ENCODE peak calls at places on chromosomes 2 and 18, in eight cellular contexts. C is GM20000; Z is left ventricle myocardium inferior; B is PC-3; R is CD8-positive, alpha-beta T cell; S is Calu3; D is uterus; H is AG04450. F is an unnamed sample.

GRCh38 chr18:26792661-26793060 is 72.8 kb downstream of the AQP4 start:
- DNase-seq in H (no peak), C (no peak), D (no peak), S (no peak), R (no peak), B (peak), Z (no peak), F (no peak)

GRCh38 chr2:165863816-165864221 is 69.8 kb upstream of the GALNT3 start:
- DNase-seq in S (no peak), H (no peak), R (no peak), B (no peak), D (no peak), C (peak), Z (no peak), F (no peak)

GRCh38 chr2:159202568-159203071 is 83.9 kb downstream of the WDSUB1 start:
- DNase-seq in S (no peak), D (peak), C (no peak), B (peak), Z (peak), R (no peak), H (peak), F (peak)

GRCh38 chr2:159185401-159186130 is 100.9 kb downstream of the WDSUB1 start:
- DNase-seq in R (no peak), B (peak), Z (no peak), D (no peak), C (peak), H (no peak), S (peak), F (no peak)

GRCh38 chr18:38851526-38851925 is 1285.9 kb upstream of the CELF4 start:
- DNase-seq in S (no peak), R (no peak), D (no peak), C (no peak), B (no peak), Z (no peak), H (no peak), F (no peak)

GRCh38 chr2:175167076-175167791 is 769 bp downstream of the ATF2 start:
- DNase-seq in H (no peak), Z (peak), C (peak), R (no peak), B (no peak), S (peak), D (peak), F (no peak)

GRCh38 chr2:66539452-66539851 is 104.5 kb downstream of the MEIS1 start:
- DNase-seq in R (no peak), S (no peak), Z (no peak), B (peak), D (no peak), H (peak), C (no peak), F (no peak)

GRCh38 chr2:189305291-189305943 is 125.9 kb upstream of the COL5A2 start:
- DNase-seq in R (no peak), D (no peak), Z (no peak), S (no peak), C (no peak), H (no peak), B (peak), F (no peak)

GRCh38 chr2:120985174-120985996 is 249.7 kb downstream of the GLI2 start:
- DNase-seq in C (no peak), D (no peak), Z (no peak), S (no peak), H (no peak), B (no peak), R (no peak), F (no peak)

GRCh38 chr2:214651451-214651850 is 158.0 kb downstream of the BARD1 start:
- DNase-seq in S (no peak), H (no peak), R (no peak), D (no peak), C (no peak), B (peak), Z (no peak), F (no peak)

GRCh38 chr18:3923750-3924149 is 473.8 kb downstream of the TGIF1 start:
- DNase-seq in S (no peak), Z (no peak), D (no peak), C (no peak), B (no peak), H (peak), R (no peak), F (no peak)

GRCh38 chr2:191878576-191879298 is 31.8 kb upstream of the CAVIN2 start:
- DNase-seq in B (peak), S (no peak), R (no peak), H (peak), Z (no peak), D (no peak), C (no peak), F (no peak)

GRCh38 chr2:177633111-177633510 is 240.5 kb downstream of the AGPS start:
- DNase-seq in C (no peak), D (no peak), S (no peak), R (no peak), B (no peak), H (no peak), Z (no peak), F (no peak)

GRCh38 chr18:76252880-76253279 is 242.2 kb downstream of the ZNF516 start:
- DNase-seq in H (no peak), Z (no peak), D (no peak), R (no peak), S (no peak), C (no peak), B (no peak), F (no peak)
- TF ChIP-seq CTCF in H (peak), Z (peak), D (no peak), R (no peak), S (no peak), C (peak), B (peak), F (no peak)

GRCh38 chr2:197871780-197872456 is 67.5 kb downstream of the PLCL1 start:
- DNase-seq in R (no peak), Z (no peak), B (no peak), D (no peak), H (no peak), S (no peak), C (no peak), F (no peak)

GRCh38 chr2:197870137-197870536 is 65.7 kb downstream of the PLCL1 start:
- DNase-seq in Z (no peak), D (no peak), H (no peak), S (no peak), C (no peak), R (no peak), B (no peak), F (no peak)

GRCh38 chr2:197875736-197876135 is 71.3 kb downstream of the PLCL1 start:
- DNase-seq in R (no peak), C (no peak), S (no peak), Z (no peak), H (no peak), D (no peak), B (no peak), F (no peak)

GRCh38 chr2:197876524-197876923 is 72.1 kb downstream of the PLCL1 start:
- DNase-seq in D (no peak), H (no peak), B (no peak), C (no peak), R (no peak), S (no peak), Z (no peak), F (no peak)

GRCh38 chr2:197873293-197873701 is 68.9 kb downstream of the PLCL1 start:
- DNase-seq in R (no peak), S (no peak), D (no peak), B (peak), C (no peak), Z (no peak), H (peak), F (no peak)
- TF ChIP-seq CTCF in R (no peak), S (no peak), D (no peak), B (no peak), C (no peak), Z (peak), H (peak), F (no peak)

GRCh38 chr18:70172225-70172624 is 33.3 kb downstream of the RTTN start:
- DNase-seq in Z (no peak), H (no peak), C (no peak), D (no peak), B (peak), S (no peak), R (no peak), F (no peak)
- TF ChIP-seq CTCF in Z (peak), H (peak), C (no peak), D (no peak), B (peak), S (peak), R (no peak), F (no peak)

GRCh38 chr18:54647176-54647575 is 56.1 kb downstream of the DYNAP start:
- DNase-seq in S (peak), D (no peak), R (no peak), Z (no peak), B (peak), H (no peak), C (peak), F (no peak)
- TF ChIP-seq CTCF in S (peak), D (no peak), R (no peak), Z (no peak), B (peak), H (peak), C (no peak), F (no peak)

GRCh38 chr2:26471766-26472706 is 5.9 kb downstream of the OTOF start:
- DNase-seq in Z (no peak), C (no peak), B (no peak), R (no peak), D (no peak), H (no peak), S (no peak), F (no peak)
- TF ChIP-seq CTCF in Z (peak), C (no peak), B (peak), R (no peak), D (no peak), H (no peak), S (no peak), F (no peak)

GRCh38 chr2:96758987-96759386 is 1.7 kb upstream of the CNNM4 start:
- DNase-seq in C (no peak), H (no peak), D (no peak), B (no peak), R (no peak), S (no peak), Z (no peak), F (no peak)

GRCh38 chr2:96759548-96759947 is 1.2 kb upstream of the CNNM4 start:
- DNase-seq in R (no peak), B (no peak), H (no peak), Z (no peak), C (no peak), S (no peak), D (no peak), F (no peak)

GRCh38 chr2:96757477-96757860 is 3.2 kb upstream of the CNNM4 start:
- DNase-seq in S (no peak), C (no peak), Z (no peak), D (no peak), H (no peak), B (no peak), R (no peak), F (no peak)

GRCh38 chr2:96754317-96754716 is 6.4 kb upstream of the CNNM4 start:
- DNase-seq in S (no peak), H (no peak), B (no peak), D (no peak), R (no peak), Z (no peak), C (no peak), F (no peak)

GRCh38 chr2:96756788-96757476 is 3.8 kb upstream of the CNNM4 start:
- DNase-seq in B (no peak), D (no peak), S (no peak), C (no peak), H (no peak), R (no peak), Z (no peak), F (no peak)
- TF ChIP-seq CTCF in B (no peak), D (no peak), S (no peak), C (no peak), H (no peak), R (no peak), Z (no peak), F (no peak)

F was measured in thoracic aorta.